ENCODE peak calls at places on chromosomes 6 and 20, in eight cellular contexts. One of them, this sample, is unnamed.
A peak's percentile ranks its signal among the peaks of the same experiment; 100 is the strongest.

GRCh38 chr6:130134594-130134993 is 88.2 kb downstream of the SAMD3 start:
- DNase-seq in T47D: no peak
- DNase-seq in caudate nucleus: no peak
- DNase-seq in progenitor cell of endocrine pancreas: no peak
- DNase-seq in SW480: no peak
- DNase-seq in Kasumi-1: no peak
- DNase-seq in left cardiac atrium: no peak
- DNase-seq in MM.1S: no peak
- DNase-seq in this sample: no peak

GRCh38 chr6:1603708-1604346 is 5.9 kb upstream of the FOXC1 start:
- DNase-seq in MM.1S: no peak
- DNase-seq in progenitor cell of endocrine pancreas: no peak
- DNase-seq in caudate nucleus: no peak
- DNase-seq in left cardiac atrium: no peak
- DNase-seq in Kasumi-1: no peak
- DNase-seq in T47D: no peak
- DNase-seq in SW480: peak; percentile 17
- DNase-seq in this sample: no peak

GRCh38 chr6:35381132-35381531 is 38.8 kb downstream of the PPARD start:
- DNase-seq in MM.1S: no peak
- DNase-seq in T47D: no peak
- DNase-seq in left cardiac atrium: no peak
- DNase-seq in SW480: no peak
- DNase-seq in progenitor cell of endocrine pancreas: no peak
- DNase-seq in Kasumi-1: no peak
- DNase-seq in caudate nucleus: no peak
- DNase-seq in this sample: no peak

GRCh38 chr6:52994031-52994788 is 874 bp downstream of the GSTA4 start:
- DNase-seq in Kasumi-1: no peak
- DNase-seq in left cardiac atrium: peak; percentile 45
- DNase-seq in T47D: no peak
- DNase-seq in MM.1S: no peak
- DNase-seq in SW480: peak; percentile 35
- DNase-seq in caudate nucleus: no peak
- DNase-seq in progenitor cell of endocrine pancreas: no peak
- DNase-seq in this sample: no peak

GRCh38 chr6:43250992-43251373 is 7.7 kb downstream of the TTBK1 start:
- DNase-seq in caudate nucleus: no peak
- DNase-seq in SW480: no peak
- DNase-seq in left cardiac atrium: no peak
- DNase-seq in progenitor cell of endocrine pancreas: no peak
- DNase-seq in T47D: peak; percentile 61
- DNase-seq in Kasumi-1: no peak
- DNase-seq in MM.1S: no peak
- DNase-seq in this sample: no peak

GRCh38 chr6:119497988-119498727 is 148.6 kb upstream of the MAN1A1 start:
- DNase-seq in caudate nucleus: no peak
- DNase-seq in Kasumi-1: no peak
- DNase-seq in left cardiac atrium: no peak
- DNase-seq in SW480: no peak
- DNase-seq in T47D: no peak
- DNase-seq in progenitor cell of endocrine pancreas: no peak
- DNase-seq in MM.1S: peak; percentile 76
- DNase-seq in this sample: no peak

GRCh38 chr20:23928788-23929187 is 49.2 kb upstream of the CST5 start:
- DNase-seq in progenitor cell of endocrine pancreas: no peak
- DNase-seq in MM.1S: peak; percentile 11
- DNase-seq in T47D: peak; percentile 17
- DNase-seq in Kasumi-1: no peak
- DNase-seq in caudate nucleus: no peak
- DNase-seq in SW480: peak; percentile 39
- DNase-seq in left cardiac atrium: no peak
- DNase-seq in this sample: peak; percentile 24

GRCh38 chr6:135887069-135887468 is 35.6 kb downstream of the PDE7B start:
- DNase-seq in Kasumi-1: no peak
- DNase-seq in T47D: no peak
- DNase-seq in MM.1S: no peak
- DNase-seq in left cardiac atrium: no peak
- DNase-seq in SW480: no peak
- DNase-seq in caudate nucleus: no peak
- DNase-seq in progenitor cell of endocrine pancreas: no peak
- DNase-seq in this sample: no peak

GRCh38 chr20:60649541-60649940 is 602.5 kb upstream of the CDH4 start:
- DNase-seq in left cardiac atrium: no peak
- DNase-seq in caudate nucleus: no peak
- DNase-seq in MM.1S: no peak
- DNase-seq in SW480: no peak
- DNase-seq in T47D: no peak
- DNase-seq in Kasumi-1: no peak
- DNase-seq in progenitor cell of endocrine pancreas: no peak
- DNase-seq in this sample: no peak

This sample was measured in OCI-LY7.